ENCODE peak calls at places on chromosomes 11 and 22, in five cellular contexts. Y, N, A, L and X are unnamed samples.

GRCh38 chr11:129747161-129747560 is 68.5 kb upstream of the TMEM45B start:
- DNase-seq in Y (no peak), N (no peak), A (no peak), L (no peak), X (no peak)

GRCh38 chr11:98040061-98040808 is 980.5 kb upstream of the CNTN5 start:
- DNase-seq in Y (no peak), N (no peak), A (no peak), L (no peak), X (no peak)

GRCh38 chr22:47406896-47407295 is 644.4 kb downstream of the TBC1D22A start:
- DNase-seq in Y (no peak), N (no peak), A (no peak), L (no peak), X (no peak)

GRCh38 chr11:72220696-72221363 is 3.7 kb upstream of the INPPL1 start:
- DNase-seq in Y (no peak), N (no peak), A (no peak), L (no peak), X (no peak)

GRCh38 chr22:17013396-17014100 is 5.5 kb upstream of the GAB4 start:
- DNase-seq in Y (no peak), N (no peak), A (no peak), L (no peak), X (peak; percentile 56)

GRCh38 chr11:57288771-57289579 is 35.8 kb downstream of the TNKS1BP1 start:
- DNase-seq in Y (no peak), N (no peak), A (no peak), L (no peak), X (no peak)

GRCh38 chr11:117219001-117219400 is 12.9 kb downstream of the PCSK7 start:
- DNase-seq in Y (no peak), N (no peak), A (no peak), L (no peak), X (no peak)

GRCh38 chr11:113305440-113306336 is 8.7 kb upstream of the TTC12 start:
- DNase-seq in Y (peak; percentile 77), N (peak; percentile 76), A (no peak), L (peak; percentile 49), X (peak; percentile 63)

GRCh38 chr11:32187106-32187505 is 96.2 kb downstream of the RCN1 start:
- DNase-seq in Y (no peak), N (no peak), A (no peak), L (no peak), X (no peak)

GRCh38 chr11:36015806-36016205 is 71.9 kb downstream of the LDLRAD3 start:
- DNase-seq in Y (no peak), N (no peak), A (no peak), L (no peak), X (peak; percentile 28)

GRCh38 chr11:1140642-1141490 is 16.9 kb upstream of the MUC5AC start:
- DNase-seq in Y (no peak), N (no peak), A (no peak), L (no peak), X (no peak)

GRCh38 chr11:393219-394033 is 583 bp upstream of the PKP3 start:
- DNase-seq in Y (peak; percentile 68), N (peak; percentile 80), A (no peak), L (no peak), X (peak; percentile 87)

GRCh38 chr11:75443043-75443442 is 10.0 kb upstream of the KLHL35 start:
- DNase-seq in Y (no peak), N (no peak), A (no peak), L (no peak), X (no peak)

GRCh38 chr11:124644426-124645280 is 22.0 kb downstream of the TBRG1 start:
- DNase-seq in Y (peak; percentile 46), N (peak; percentile 19), A (no peak), L (peak; percentile 80), X (no peak)

GRCh38 chr22:39985383-39986045 is 9.2 kb upstream of the FAM83F start:
- DNase-seq in Y (peak; percentile 42), N (no peak), A (no peak), L (no peak), X (no peak)

GRCh38 chr11:34609187-34609751 is 11.6 kb upstream of the EHF start:
- DNase-seq in Y (no peak), N (no peak), A (no peak), L (no peak), X (no peak)

GRCh38 chr22:33821290-33821689 is 99.0 kb downstream of the LARGE1 start:
- DNase-seq in Y (no peak), N (no peak), A (no peak), L (no peak), X (no peak)

GRCh38 chr11:102287963-102288744 is 29.1 kb upstream of the BIRC3 start:
- DNase-seq in Y (peak; percentile 37), N (peak; percentile 50), A (no peak), L (peak; percentile 40), X (no peak)

GRCh38 chr22:50696799-50697561 is 24.4 kb downstream of the SHANK3 start:
- DNase-seq in Y (no peak), N (no peak), A (no peak), L (peak; percentile 48), X (no peak)

GRCh38 chr11:65491614-65492386 is 7.0 kb upstream of the MALAT1 start:
- DNase-seq in Y (peak; percentile 90), N (peak; percentile 94), A (peak; percentile 82), L (no peak), X (peak; percentile 93)

GRCh38 chr11:8721740-8722139 is 39.1 kb downstream of the RPL27A start:
- DNase-seq in Y (peak; percentile 17), N (peak; percentile 15), A (no peak), L (no peak), X (no peak)

GRCh38 chr11:134411887-134412507 is at the start of gene B3GAT1:
- DNase-seq in Y (no peak), N (no peak), A (no peak), L (no peak), X (no peak)

GRCh38 chr11:72190581-72191205 is 1.2 kb upstream of the FOLR1 start:
- DNase-seq in Y (no peak), N (no peak), A (no peak), L (no peak), X (no peak)

GRCh38 chr11:120432056-120433018 is 79.2 kb upstream of the GRIK4 start:
- DNase-seq in Y (no peak), N (peak; percentile 66), A (peak; percentile 12), L (no peak), X (peak; percentile 50)

GRCh38 chr11:1448882-1449281 is 37.7 kb downstream of the MOB2 start:
- DNase-seq in Y (no peak), N (no peak), A (no peak), L (no peak), X (no peak)

GRCh38 chr11:15180212-15180814 is 65.6 kb downstream of the INSC start:
- DNase-seq in Y (no peak), N (no peak), A (no peak), L (no peak), X (no peak)

GRCh38 chr11:13286247-13286821 is 8.7 kb downstream of the BMAL1 start:
- DNase-seq in Y (no peak), N (no peak), A (no peak), L (no peak), X (no peak)

GRCh38 chr22:27624705-27625104 is 176.9 kb downstream of the MN1 start:
- DNase-seq in Y (no peak), N (no peak), A (no peak), L (no peak), X (no peak)

GRCh38 chr11:71505781-71506180 is 21.3 kb upstream of the KRTAP5-7 start:
- DNase-seq in Y (no peak), N (no peak), A (no peak), L (no peak), X (no peak)

GRCh38 chr11:30830666-30831065 is 244.5 kb upstream of the MPPED2 start:
- DNase-seq in Y (no peak), N (no peak), A (no peak), L (no peak), X (no peak)

GRCh38 chr11:66564984-66565383 is 3.4 kb downstream of the CTSF start:
- DNase-seq in Y (no peak), N (no peak), A (no peak), L (no peak), X (no peak)

GRCh38 chr11:17979770-17980371 is 33.0 kb downstream of the SERGEF start:
- DNase-seq in Y (no peak), N (peak; percentile 21), A (no peak), L (peak; percentile 44), X (no peak)

GRCh38 chr11:17985517-17985916 is 27.3 kb downstream of the SERGEF start:
- DNase-seq in Y (no peak), N (peak; percentile 32), A (no peak), L (no peak), X (no peak)

GRCh38 chr11:17986007-17986710 is 26.7 kb downstream of the SERGEF start:
- DNase-seq in Y (no peak), N (no peak), A (peak; percentile 13), L (no peak), X (no peak)

GRCh38 chr11:17986711-17987220 is 26.1 kb downstream of the SERGEF start:
- DNase-seq in Y (no peak), N (no peak), A (no peak), L (no peak), X (no peak)

GRCh38 chr11:17983569-17983968 is 29.3 kb downstream of the SERGEF start:
- DNase-seq in Y (no peak), N (no peak), A (no peak), L (no peak), X (no peak)
- H3K36me3 ChIP-seq in Y (no peaks in the 10 kb centered on the region), N (no peaks in the 10 kb centered on the region), A (peaks cover 5% of the 10 kb centered on the region), L (peaks cover 42% of the 10 kb centered on the region), X (no peaks in the 10 kb centered on the region)

GRCh38 chr11:12088531-12088930 is 21.9 kb upstream of the MICAL2 start:
- DNase-seq in Y (no peak), N (no peak), A (no peak), L (no peak), X (no peak)

GRCh38 chr11:12086271-12087074 is 23.9 kb upstream of the MICAL2 start:
- DNase-seq in Y (peak; percentile 64), N (no peak), A (peak; percentile 79), L (no peak), X (no peak)

GRCh38 chr11:12085371-12086251 is 24.8 kb upstream of the MICAL2 start:
- DNase-seq in Y (no peak), N (no peak), A (no peak), L (no peak), X (no peak)

GRCh38 chr11:12088047-12088481 is 22.3 kb upstream of the MICAL2 start:
- DNase-seq in Y (peak; percentile 61), N (peak; percentile 69), A (no peak), L (no peak), X (no peak)

GRCh38 chr11:12087075-12087775 is 23.2 kb upstream of the MICAL2 start:
- DNase-seq in Y (peak; percentile 46), N (no peak), A (no peak), L (no peak), X (no peak)
- H3K4me1 ChIP-seq in Y (peaks cover 51% of the 10 kb centered on the region), N (no peaks in the 10 kb centered on the region), A (peaks cover 24% of the 10 kb centered on the region), L (peaks cover 2% of the 10 kb centered on the region), X (no peaks in the 10 kb centered on the region)

GRCh38 chr11:46066335-46066734 is 54.9 kb downstream of the PHF21A start:
- DNase-seq in Y (no peak), N (peak; percentile 42), A (no peak), L (no peak), X (no peak)
- H3K36me3 ChIP-seq in Y (no peaks in the 10 kb centered on the region), N (no peaks in the 10 kb centered on the region), A (peaks cover 3% of the 10 kb centered on the region), L (peaks cover 40% of the 10 kb centered on the region), X (no peaks in the 10 kb centered on the region)

DNA sequence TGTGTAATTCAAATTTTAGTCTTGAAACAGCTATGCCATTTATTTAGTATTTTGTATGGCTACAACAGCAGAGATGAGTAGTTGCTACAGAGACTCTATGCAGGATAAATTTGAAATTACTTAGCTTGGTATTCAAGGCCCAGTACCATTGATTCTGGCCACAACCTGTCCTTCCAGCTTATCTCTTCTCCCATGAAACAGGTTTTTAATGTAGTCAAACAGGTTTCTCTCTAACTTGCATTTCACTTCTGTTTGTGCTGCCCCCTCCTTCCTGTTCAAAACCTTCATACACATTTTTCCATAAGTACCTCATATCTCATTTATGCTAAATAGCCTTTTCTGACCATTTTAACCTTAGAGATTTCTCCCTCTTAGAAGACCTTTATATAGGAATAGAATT is 3.3 kb downstream of the USP47 start:
- DNase-seq in Y (no peak), N (peak; percentile 36), A (no peak), L (no peak), X (no peak)
- H3K4me1 ChIP-seq in Y (peaks cover 15% of the 10 kb centered on the region), N (peaks cover 17% of the 10 kb centered on the region), A (peaks cover 22% of the 10 kb centered on the region), L (peaks cover 10% of the 10 kb centered on the region), X (peaks cover 24% of the 10 kb centered on the region)